ENCODE peak calls at places on chromosomes 5 and 9, in six cellular contexts. M, N, Z, O, G and B are unnamed samples.

GRCh38 chr5:95794070-95794516 is 28.4 kb downstream of the GLRX start:
- DNase-seq in N (no peak), Z (no peak), M (no peak), O (no peak), G (no peak), B (no peak)

GRCh38 chr5:146560205-146560812 is 44.3 kb upstream of the GPR151 start:
- DNase-seq in Z (peak; percentile 19), O (peak; percentile 70), N (peak; percentile 28), G (no peak), M (no peak), B (no peak)

GRCh38 chr9:134619983-134620612 is 21.5 kb upstream of the COL5A1 start:
- DNase-seq in G (no peak), O (no peak), Z (no peak), N (no peak), M (no peak), B (no peak)

GRCh38 chr5:24110019-24110615 is 534.7 kb downstream of the CDH10 start:
- DNase-seq in G (peak; percentile 40), Z (peak; percentile 72), O (peak; percentile 45), M (no peak), N (peak; percentile 31), B (peak; percentile 1)

GRCh38 chr5:82418608-82418950 is 140.4 kb upstream of the RPS23 start:
- DNase-seq in N (no peak), M (no peak), Z (no peak), G (no peak), O (no peak), B (no peak)

GRCh38 chr9:108184941-108185340 is 670.8 kb downstream of the ACTL7B start:
- DNase-seq in N (no peak), Z (peak; percentile 67), G (no peak), O (no peak), M (no peak), B (no peak)

GRCh38 chr9:91033270-91033669 is 231.7 kb downstream of the SYK start:
- DNase-seq in O (no peak), G (no peak), N (no peak), Z (no peak), M (no peak), B (no peak)

GRCh38 chr5:173396311-173396993 is 68.2 kb upstream of the STC2 start:
- DNase-seq in M (peak; percentile 19), O (peak; percentile 81), G (no peak), Z (no peak), N (peak; percentile 67), B (no peak)

GRCh38 chr5:88515881-88516819 is 247.5 kb upstream of the TMEM161B start:
- DNase-seq in Z (peak; percentile 86), N (no peak), O (no peak), G (no peak), M (no peak), B (no peak)

GRCh38 chr9:93954436-93955355 is at the start of gene BARX1:
- DNase-seq in Z (no peak), O (peak; percentile 55), N (peak; percentile 71), M (no peak), G (no peak), B (no peak)

GRCh38 chr5:172541764-172542120 is 87.4 kb upstream of the SH3PXD2B start:
- DNase-seq in G (no peak), N (no peak), M (no peak), O (no peak), Z (no peak), B (no peak)

GRCh38 chr9:115633099-115633498 is 515.1 kb upstream of the TNC start:
- DNase-seq in G (no peak), Z (no peak), N (no peak), O (no peak), M (no peak), B (no peak)

GRCh38 chr9:113929634-113930092 is 53.6 kb downstream of the ZNF618 start:
- DNase-seq in G (no peak), Z (peak; percentile 75), M (no peak), O (no peak), N (no peak), B (no peak)

GRCh38 chr5:34959323-34959722 is 30.0 kb downstream of the DNAJC21 start:
- DNase-seq in O (no peak), G (peak; percentile 86), M (no peak), Z (peak; percentile 75), N (no peak), B (no peak)

GRCh38 chr5:72290356-72291133 is 29.5 kb downstream of the MRPS27 start:
- DNase-seq in O (no peak), G (no peak), Z (no peak), N (no peak), M (no peak), B (peak; percentile 64)

GRCh38 chr9:81264516-81264915 is 424.8 kb downstream of the TLE1 start:
- DNase-seq in G (no peak), Z (no peak), O (no peak), M (no peak), N (no peak), B (no peak)

GRCh38 chr9:108419379-108419778 is 436.4 kb downstream of the ACTL7B start:
- DNase-seq in Z (no peak), M (no peak), O (no peak), N (no peak), G (no peak), B (no peak)

GRCh38 chr5:144332265-144332664 is 161.6 kb downstream of the KCTD16 start:
- DNase-seq in N (peak; percentile 29), Z (peak; percentile 5), M (no peak), O (peak; percentile 58), G (no peak), B (peak; percentile 4)

GRCh38 chr9:135906291-135907005 is 898 bp downstream of the CAMSAP1 start:
- DNase-seq in M (no peak), O (no peak), Z (peak; percentile 30), N (peak; percentile 56), G (no peak), B (peak; percentile 19)

DNA sequence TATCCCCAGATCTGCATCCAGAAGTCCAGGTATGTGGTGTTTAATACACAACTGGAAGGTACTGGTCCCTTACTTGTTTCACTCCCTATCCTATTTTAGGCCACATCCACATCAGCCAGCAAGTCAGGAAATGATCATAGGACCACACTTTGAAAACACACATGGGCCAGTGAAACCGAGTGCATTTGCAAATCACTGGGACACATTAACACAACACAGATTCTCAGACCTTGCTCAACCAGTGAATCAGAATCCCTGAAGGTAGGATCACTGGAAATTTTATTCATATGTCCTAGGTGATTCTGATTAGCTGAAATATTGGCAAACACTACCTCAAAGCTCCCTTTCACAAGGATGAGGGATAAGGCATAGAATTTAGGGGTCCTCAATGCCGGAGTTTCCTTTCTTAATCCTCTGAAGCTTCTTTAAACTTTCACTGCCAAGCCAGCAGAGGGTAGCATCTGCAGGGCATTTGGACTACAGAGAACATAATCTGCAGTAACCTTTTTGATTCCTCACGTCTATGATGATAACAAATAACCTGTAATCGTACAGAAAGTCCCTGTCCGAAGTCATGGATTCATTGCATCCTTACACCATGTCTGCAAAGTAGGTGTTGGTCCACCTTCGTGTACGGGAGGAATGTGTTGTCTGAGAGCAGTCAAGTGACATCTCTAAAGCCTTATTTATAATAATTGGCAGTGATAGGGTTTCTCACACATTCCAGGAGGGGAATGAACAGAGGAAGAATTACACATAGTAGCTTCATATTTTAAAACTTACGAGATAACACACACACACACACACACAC is 11.0 kb upstream of the ABLIM3 start:
- DNase-seq in O (peak; percentile 23), G (no peak), N (peak; percentile 16), M (no peak), Z (peak; percentile 85), B (no peak)
- H3K4me1 ChIP-seq in O (peaks cover 5% of the 10 kb centered on the region), G (no peaks in the 10 kb centered on the region), N (no peaks in the 10 kb centered on the region), M (peaks cover 43% of the 10 kb centered on the region), Z (peaks cover 82% of the 10 kb centered on the region), B (no peaks in the 10 kb centered on the region)

GRCh38 chr9:76896035-76896434 is 9.9 kb downstream of the PRUNE2 start:
- DNase-seq in O (no peak), G (no peak), M (no peak), Z (no peak), N (no peak), B (no peak)

GRCh38 chr9:76894198-76894597 is 11.7 kb downstream of the PRUNE2 start:
- DNase-seq in G (no peak), Z (no peak), M (no peak), N (no peak), O (no peak), B (no peak)

GRCh38 chr9:76897804-76898525 is 7.9 kb downstream of the PRUNE2 start:
- DNase-seq in G (no peak), Z (no peak), O (no peak), M (no peak), N (no peak), B (no peak)

GRCh38 chr9:76893395-76893932 is 12.4 kb downstream of the PRUNE2 start:
- DNase-seq in N (no peak), O (no peak), M (no peak), Z (no peak), G (no peak), B (no peak)

DNA sequence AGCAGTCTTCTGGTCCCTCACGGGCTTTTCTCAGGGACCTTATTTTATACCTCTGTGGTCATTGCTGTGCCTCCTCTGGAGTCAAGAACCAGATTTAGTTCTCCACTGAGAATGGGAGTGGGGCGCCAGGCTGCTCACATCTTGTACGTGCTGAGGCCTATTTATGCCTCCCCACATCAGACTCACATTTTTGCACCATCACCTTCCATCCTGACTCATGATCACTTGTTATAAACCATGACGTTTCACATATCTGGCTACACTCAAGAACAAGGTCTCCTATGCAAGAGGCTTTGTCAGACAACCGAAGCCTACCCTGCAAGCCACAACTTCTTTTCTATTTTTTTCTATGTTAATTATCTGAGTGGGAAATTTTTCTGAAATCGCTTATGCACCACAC is 10.7 kb downstream of the PRUNE2 start:
- DNase-seq in N (no peak), G (no peak), M (no peak), O (no peak), Z (no peak), B (no peak)
- H3K27ac ChIP-seq in N (no peak overlapping the region), G (no peak overlapping the region), M (no peak overlapping the region), O (no peak overlapping the region), Z (no peak overlapping the region), B (no peak overlapping the region)

DNA sequence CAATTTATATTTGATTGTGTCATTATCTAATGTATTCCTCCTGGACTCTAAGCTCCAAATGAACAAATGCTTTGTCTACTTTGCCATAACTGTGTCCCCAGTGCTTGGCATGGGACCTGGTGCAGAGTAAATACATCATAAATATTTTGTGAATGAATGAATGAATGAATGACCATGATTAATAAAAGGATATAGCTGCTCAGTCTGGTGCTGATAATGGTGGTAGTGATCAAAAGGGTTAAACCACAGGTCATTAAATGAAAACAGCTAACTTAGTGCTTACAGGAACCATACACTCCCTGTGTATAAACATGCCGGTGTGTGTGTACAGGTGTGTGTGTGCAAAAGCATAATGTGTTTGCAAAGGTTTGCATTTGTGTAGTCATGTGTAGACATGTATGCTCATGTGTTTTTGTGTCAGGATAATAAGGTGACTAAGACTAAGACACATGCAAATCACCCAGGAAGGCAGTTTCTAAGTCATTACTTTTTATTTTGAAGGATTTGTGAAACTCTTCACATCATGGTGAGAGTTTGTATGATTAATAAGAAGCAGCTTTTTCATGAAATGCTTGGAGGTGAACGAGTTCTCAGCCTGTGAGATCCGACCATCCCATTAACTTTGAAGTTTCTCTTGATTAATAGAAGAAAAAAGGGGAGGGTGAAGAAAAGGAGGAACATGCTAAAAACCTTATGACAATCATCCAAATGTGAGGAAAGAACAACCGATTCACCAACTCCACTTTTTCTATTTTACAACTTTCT is 24.6 kb downstream of the SPARC start:
- DNase-seq in Z (no peak), G (no peak), O (no peak), M (no peak), N (no peak), B (no peak)
- TF ChIP-seq EZH2phosphoT487 in Z (no peak), G (no peak), O (no peak), M (no peak), N (no peak), B (no peak)

DNA sequence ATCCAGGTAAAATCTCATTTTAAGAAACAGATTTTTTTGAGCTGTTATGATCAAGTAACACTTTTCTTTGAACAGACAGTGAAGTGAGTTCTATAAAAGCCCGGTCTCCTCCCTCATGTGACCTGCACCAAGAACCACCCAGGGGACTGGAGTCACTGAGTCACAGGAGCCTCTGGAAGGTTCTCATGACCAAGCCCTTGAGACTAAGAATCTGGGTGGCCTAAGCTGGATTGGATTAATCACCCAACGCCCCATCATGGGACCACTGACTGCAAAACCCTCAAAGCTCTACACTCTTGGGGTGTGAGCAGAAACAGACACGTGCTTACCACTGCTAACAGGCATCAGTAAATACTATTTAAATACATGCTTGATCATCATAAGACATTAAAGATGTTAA is 48.4 kb downstream of the SECISBP2 start:
- DNase-seq in G (no peak), Z (no peak), O (no peak), M (no peak), N (no peak), B (no peak)
- H3K4me1 ChIP-seq in G (no peaks in the 10 kb centered on the region), Z (no peaks in the 10 kb centered on the region), O (no peaks in the 10 kb centered on the region), M (no peaks in the 10 kb centered on the region), N (no peaks in the 10 kb centered on the region), B (no peaks in the 10 kb centered on the region)